ENCODE peak calls at places on chromosomes 2 and 18, in five cellular contexts. J, L, H, I and S are unnamed samples.
A peak's percentile ranks its signal among the peaks of the same experiment; 100 is the strongest.

GRCh38 chr18:46677609-46678470 is 20.8 kb upstream of the LOXHD1 start:
- DNase-seq in H (no peak), J (no peak), L (no peak), I (no peak), S (no peak)

GRCh38 chr2:168550670-168551069 is 94.6 kb downstream of the CERS6 start:
- DNase-seq in L (peak; percentile 23), J (peak; percentile 48), H (no peak), I (peak; percentile 26), S (no peak)

GRCh38 chr2:130764821-130765115 is 9.4 kb downstream of the AMER3 start:
- DNase-seq in J (no peak), H (no peak), L (no peak), I (no peak), S (no peak)

GRCh38 chr2:144324446-144325045 is 195.4 kb downstream of the ZEB2 start:
- DNase-seq in L (no peak), H (no peak), J (no peak), I (no peak), S (no peak)

GRCh38 chr18:46213295-46213694 is 109.1 kb downstream of the HAUS1 start:
- DNase-seq in L (no peak), J (no peak), H (no peak), I (no peak), S (no peak)

GRCh38 chr2:190979906-190980629 is 33.9 kb downstream of the STAT1 start:
- DNase-seq in H (no peak), L (no peak), J (peak; percentile 55), I (peak; percentile 76), S (peak; percentile 78)

GRCh38 chr18:10131036-10131774 is 217.4 kb downstream of the VAPA start:
- DNase-seq in I (no peak), L (peak; percentile 40), H (no peak), J (no peak), S (no peak)

GRCh38 chr2:10007921-10008808 is 35.2 kb upstream of the KLF11 start:
- DNase-seq in H (no peak), L (no peak), J (no peak), I (no peak), S (no peak)

GRCh38 chr2:68907923-68908253 is 36.7 kb upstream of the BMP10 start:
- DNase-seq in L (no peak), H (no peak), I (no peak), J (no peak), S (no peak)

GRCh38 chr2:74908763-74909444 is 49.5 kb upstream of the POLE4 start:
- DNase-seq in J (no peak), I (no peak), L (peak; percentile 50), H (no peak), S (no peak)

GRCh38 chr2:190819835-190820234 is 60.8 kb upstream of the GLS start:
- DNase-seq in J (no peak), H (no peak), I (no peak), L (no peak), S (no peak)

GRCh38 chr2:23926289-23926749 is 604 bp downstream of the ATAD2B start:
- DNase-seq in L (peak; percentile 74), I (peak; percentile 35), H (peak; percentile 80), J (no peak), S (peak; percentile 40)

DNA sequence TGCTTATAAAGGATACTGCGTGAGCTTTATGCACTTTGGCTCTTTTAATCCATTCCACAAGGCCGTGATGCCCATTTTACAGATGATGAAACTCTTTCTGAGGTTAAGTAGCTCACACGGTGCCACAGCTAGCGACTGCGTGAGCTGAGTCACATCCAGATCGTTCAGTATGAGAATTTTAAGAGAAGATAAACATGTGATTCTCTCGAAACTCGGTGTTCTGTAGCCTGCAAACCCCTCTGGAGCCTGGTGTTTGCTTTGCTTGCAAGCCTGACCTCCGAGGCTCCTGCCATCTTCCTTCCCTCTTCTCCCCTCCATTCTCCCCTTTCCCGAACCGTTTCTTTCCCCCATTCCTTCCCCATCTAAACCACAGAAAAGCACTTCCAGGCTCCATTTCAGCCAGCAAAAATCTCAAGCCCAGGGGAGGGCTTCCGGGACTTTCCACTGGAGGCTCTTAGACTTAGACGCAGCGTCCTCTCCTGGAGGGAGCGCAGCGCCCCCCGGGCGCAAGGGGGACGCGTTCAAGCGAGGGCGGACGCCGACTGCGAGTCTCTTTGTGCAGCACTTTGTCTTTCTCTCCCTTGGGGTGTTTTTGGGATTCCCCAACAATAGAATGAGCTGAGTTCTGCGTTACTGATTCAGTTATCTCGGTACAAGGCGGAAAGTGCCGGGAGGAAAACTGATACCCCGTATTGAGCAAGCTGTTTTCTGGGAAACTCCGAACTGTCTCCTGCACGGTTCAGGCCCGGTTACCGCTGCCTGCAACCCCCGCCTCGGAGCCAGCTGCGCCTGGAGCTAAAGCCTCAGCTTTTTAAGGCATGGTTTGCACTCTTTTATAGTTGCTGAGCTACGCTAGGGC is 38.0 kb downstream of the CYP1B1 start:
- DNase-seq in L (peak; percentile 74), H (peak; percentile 89), J (peak; percentile 56), I (peak; percentile 28), S (peak; percentile 32)
- H3K27me3 ChIP-seq in L (peaks cover 6% of the 10 kb centered on the region), H (no peaks in the 10 kb centered on the region), J (no peaks in the 10 kb centered on the region), I (peaks cover 5% of the 10 kb centered on the region), S (peaks cover 57% of the 10 kb centered on the region)

GRCh38 chr2:70961648-70961994 is 16.8 kb upstream of the ANKRD53 start:
- DNase-seq in I (peak; percentile 3), J (peak; percentile 11), H (no peak), L (no peak), S (no peak)

GRCh38 chr2:70959851-70960832 is 18.3 kb upstream of the ANKRD53 start:
- DNase-seq in H (no peak), J (peak; percentile 14), I (peak; percentile 2), L (peak; percentile 41), S (no peak)

GRCh38 chr2:70959271-70959761 is 19.1 kb upstream of the ANKRD53 start:
- DNase-seq in L (no peak), H (no peak), J (peak; percentile 5), I (peak; percentile 1), S (no peak)

GRCh38 chr2:70962211-70962884 is 16.1 kb upstream of the ANKRD53 start:
- DNase-seq in L (no peak), J (peak; percentile 9), I (peak; percentile 1), H (no peak), S (no peak)

DNA sequence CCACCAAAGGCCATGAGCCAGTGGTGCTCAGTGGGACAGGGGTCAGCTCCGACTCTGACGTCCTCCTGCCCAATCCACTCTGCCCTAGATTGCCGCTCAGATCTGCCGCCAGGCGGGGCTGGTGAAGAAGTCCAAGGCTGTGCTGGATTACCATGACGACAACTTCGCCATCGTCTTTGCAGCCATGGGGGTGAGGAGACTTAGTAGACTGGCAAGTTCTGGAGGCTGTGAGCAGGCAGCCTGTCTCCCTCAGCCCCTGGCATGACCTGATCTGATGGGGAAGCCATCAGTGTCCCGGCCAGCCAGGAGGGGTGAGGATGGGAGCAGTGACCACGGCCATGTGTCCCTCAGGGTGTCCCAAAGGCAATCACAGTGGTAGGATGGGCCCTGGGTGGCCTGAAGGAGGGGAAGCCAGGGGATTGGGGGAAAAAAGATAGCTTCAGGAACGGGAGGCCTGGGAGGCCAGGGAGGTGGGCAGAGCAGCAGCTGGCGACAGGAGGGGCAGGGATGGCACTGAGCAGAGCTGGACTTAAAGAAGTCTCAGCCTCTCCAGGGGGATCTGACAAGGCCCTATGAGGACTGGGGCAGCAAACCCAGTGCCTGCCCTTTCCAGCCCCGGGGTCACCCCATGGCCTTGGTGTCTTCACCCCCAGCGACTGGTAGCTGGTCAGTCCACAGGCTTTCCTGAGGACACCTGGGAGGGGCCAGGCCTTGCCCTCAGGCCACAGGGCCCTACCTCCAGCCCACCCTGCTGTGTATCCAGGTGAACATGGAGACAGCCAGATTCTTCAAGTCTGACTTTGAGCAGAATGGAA is 17.4 kb upstream of the ANKRD53 start:
- DNase-seq in H (no peak), J (peak; percentile 10), L (no peak), I (no peak), S (no peak)
- H3K27me3 ChIP-seq in H (no peaks in the 10 kb centered on the region), J (peaks cover 47% of the 10 kb centered on the region), L (peaks cover 93% of the 10 kb centered on the region), I (peaks cover 11% of the 10 kb centered on the region), S (peaks cover 98% of the 10 kb centered on the region)

GRCh38 chr18:37567061-37567993 is 1.7 kb upstream of the CELF4 start:
- DNase-seq in L (peak; percentile 37), H (no peak), I (no peak), J (no peak), S (no peak)

GRCh38 chr18:37567994-37568359 is 2.4 kb upstream of the CELF4 start:
- DNase-seq in L (no peak), I (no peak), H (no peak), J (no peak), S (no peak)

GRCh38 chr18:37566479-37567060 is 972 bp upstream of the CELF4 start:
- DNase-seq in H (no peak), J (no peak), L (peak; percentile 36), I (no peak), S (no peak)

GRCh38 chr18:37570336-37570930 is 4.8 kb upstream of the CELF4 start:
- DNase-seq in H (no peak), L (peak; percentile 56), I (no peak), J (no peak), S (no peak)

GRCh38 chr18:37568671-37569070 is 3.1 kb upstream of the CELF4 start:
- DNase-seq in I (no peak), L (no peak), H (no peak), J (no peak), S (no peak)
- H3K27me3 ChIP-seq in I (peaks cover 43% of the 10 kb centered on the region), L (peaks cover 72% of the 10 kb centered on the region), H (no peaks in the 10 kb centered on the region), J (peaks cover 75% of the 10 kb centered on the region), S (peaks cover 87% of the 10 kb centered on the region)

DNA sequence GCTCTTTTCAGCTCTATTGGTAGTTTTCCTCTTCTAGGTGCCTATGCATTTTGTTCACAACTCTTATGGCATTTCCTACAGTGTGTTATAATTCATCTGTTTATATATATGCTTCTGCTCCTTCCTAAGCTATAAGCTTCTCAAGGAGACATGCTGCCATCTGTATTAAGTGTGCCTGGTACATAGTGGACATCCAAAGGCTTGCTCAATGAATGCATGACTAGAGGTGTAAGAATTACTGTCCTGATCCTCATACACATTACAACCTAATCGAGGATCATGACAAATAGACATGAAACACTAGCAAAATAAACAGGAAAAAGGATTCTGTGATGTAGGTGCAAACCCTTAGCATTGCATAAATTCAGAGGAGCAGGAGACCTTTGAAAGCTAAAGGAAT is 50.2 kb downstream of the CDC42EP3 start:
- DNase-seq in L (no peak), I (no peak), J (no peak), H (no peak), S (no peak)
- H3K27me3 ChIP-seq in L (no peaks in the 10 kb centered on the region), I (no peaks in the 10 kb centered on the region), J (no peaks in the 10 kb centered on the region), H (no peaks in the 10 kb centered on the region), S (no peaks in the 10 kb centered on the region)